ENCODE peak calls at places on chromosomes 12 and 14, in ten cellular contexts. G, C, F, P, R, D, Q, J, A and H are unnamed samples.

GRCh38 chr12:56358836-56359532 is 923 bp downstream of the STAT2 start:
- DNase-seq in G (peak), R (peak), D (peak), C (no peak), F (no peak), Q (peak), J (no peak), P (peak), A (peak), H (peak)

GRCh38 chr14:104174051-104174450 is 35.7 kb downstream of the KIF26A start:
- DNase-seq in R (no peak), C (no peak), F (no peak), P (no peak), Q (no peak), J (no peak), D (no peak), A (no peak), G (no peak), H (no peak)

GRCh38 chr12:47023311-47023710 is 56.1 kb upstream of the PCED1B start:
- DNase-seq in F (no peak), Q (no peak), R (no peak), C (no peak), G (no peak), A (no peak), J (no peak), P (no peak), D (no peak), H (no peak)

GRCh38 chr12:85527192-85527591 is 247.2 kb downstream of the ALX1 start:
- DNase-seq in F (peak), C (no peak), Q (no peak), G (no peak), P (no peak), D (no peak), A (no peak), R (no peak), J (no peak), H (no peak)

GRCh38 chr12:104662203-104662602 is 205.5 kb downstream of the CHST11 start:
- DNase-seq in Q (no peak), D (no peak), P (peak), R (no peak), C (no peak), G (no peak), A (no peak), F (no peak), J (no peak), H (no peak)

GRCh38 chr12:64633940-64634337 is 23.6 kb downstream of the RASSF3 start:
- DNase-seq in F (no peak), R (peak), J (no peak), A (no peak), Q (peak), P (peak), D (peak), G (peak), C (peak), H (peak)

GRCh38 chr12:15629108-15629507 is 160.1 kb downstream of the EPS8 start:
- DNase-seq in C (peak), F (peak), G (peak), J (no peak), D (peak), Q (peak), A (peak), P (peak), R (peak), H (peak)

GRCh38 chr12:1213205-1213604 is 222.2 kb downstream of the ERC1 start:
- DNase-seq in A (no peak), C (no peak), F (no peak), J (no peak), G (no peak), P (no peak), R (no peak), Q (no peak), D (no peak), H (no peak)

GRCh38 chr12:132451172-132451835 is 38.6 kb upstream of the FBRSL1 start:
- DNase-seq in J (peak), D (no peak), R (no peak), A (no peak), F (peak), C (no peak), G (no peak), Q (no peak), P (no peak), H (no peak)

DNA sequence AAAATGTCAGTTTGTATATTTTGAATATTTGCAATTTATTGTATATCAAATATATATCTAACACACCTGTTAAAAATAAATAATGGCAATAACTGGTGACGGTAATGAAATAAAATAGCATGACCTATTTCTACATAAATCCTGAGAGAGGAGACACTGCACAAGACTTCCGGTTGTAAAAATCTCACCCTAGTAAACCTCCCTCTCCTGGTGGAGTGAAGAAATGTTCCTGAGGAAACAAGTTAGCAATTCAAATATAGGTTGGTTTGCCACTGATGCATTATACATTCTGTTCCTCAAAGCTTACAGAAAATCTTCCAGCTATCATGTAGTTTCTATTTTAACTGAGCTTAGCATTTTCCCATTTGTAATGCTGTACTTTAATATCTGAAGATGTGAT is 166.2 kb upstream of the SYT10 start:
- DNase-seq in A (no peak), J (no peak), C (no peak), D (no peak), F (no peak), Q (peak), G (no peak), R (peak), P (peak), H (no peak)
- TF ChIP-seq CTCF in A (peak), J (peak), C (peak), D (no peak), F (no peak), Q (peak), G (peak), R (peak), P (peak), H (no peak)

DNA sequence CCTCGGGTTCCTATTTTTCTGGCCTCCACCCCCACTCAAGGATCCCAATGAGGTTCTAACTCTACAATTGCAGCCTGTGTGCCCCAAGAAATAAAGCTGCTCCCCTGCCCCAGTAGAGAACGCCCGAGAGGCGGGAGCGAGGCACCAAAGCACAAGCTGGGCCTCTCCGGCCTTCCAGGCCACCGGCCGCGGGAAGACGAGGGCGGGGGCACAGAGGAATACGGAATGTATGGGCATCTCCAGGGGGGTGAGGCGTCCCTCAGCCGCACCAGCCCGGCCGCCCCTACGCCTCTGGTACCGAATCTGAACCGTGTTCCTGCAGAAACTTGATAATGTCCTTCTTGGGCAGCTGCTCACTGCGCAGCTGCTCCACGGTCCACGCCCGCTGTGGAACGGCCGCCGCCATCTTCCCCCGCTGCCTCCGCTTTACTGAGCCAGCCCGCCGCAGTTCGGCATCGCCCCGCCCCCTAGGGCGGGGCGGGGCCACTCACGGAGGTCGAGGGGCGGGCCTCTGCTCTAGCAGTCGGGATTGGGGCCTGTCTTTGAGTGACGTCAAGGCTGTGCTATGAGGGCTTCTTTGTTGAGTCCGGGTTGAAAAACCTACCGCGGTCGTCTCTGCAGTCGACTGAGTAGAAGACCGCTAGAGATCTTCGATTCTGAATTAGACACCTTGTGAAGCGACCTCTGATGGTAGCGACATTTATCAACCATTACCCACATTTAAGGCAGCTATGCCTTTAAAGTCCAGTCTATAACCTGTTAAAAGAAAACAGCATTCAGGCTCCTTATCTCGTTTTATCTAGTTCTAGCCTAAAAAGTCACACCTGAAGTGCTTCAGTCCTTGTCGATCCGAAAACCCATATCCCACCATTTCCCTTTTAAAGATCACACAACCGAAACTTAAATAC is at the start of gene FKBP3:
- DNase-seq in F (peak), D (peak), R (peak), C (peak), J (peak), A (peak), P (peak), Q (peak), G (peak), H (peak)
- TF ChIP-seq CTCF in F (no peak), D (peak), R (no peak), C (no peak), J (peak), A (peak), P (peak), Q (no peak), G (peak), H (peak)

GRCh38 chr12:48865441-48866290 is at the start of gene RND1:
- DNase-seq in A (peak), C (peak), G (peak), Q (peak), R (peak), F (peak), J (peak), P (peak), D (peak), H (peak)
- TF ChIP-seq CTCF in A (peak), C (no peak), G (peak), Q (no peak), R (no peak), F (no peak), J (peak), P (no peak), D (peak), H (peak)

GRCh38 chr14:102540310-102541028 is 30.9 kb upstream of the ANKRD9 start:
- DNase-seq in A (peak), J (no peak), P (peak), C (no peak), D (no peak), R (peak), G (no peak), F (no peak), Q (peak), H (no peak)

GRCh38 chr14:102539544-102540309 is 30.2 kb upstream of the ANKRD9 start:
- DNase-seq in A (peak), Q (peak), J (peak), F (no peak), P (peak), C (peak), G (peak), R (peak), D (no peak), H (no peak)

GRCh38 chr14:102538598-102539543 is 29.3 kb upstream of the ANKRD9 start:
- DNase-seq in R (no peak), P (no peak), C (no peak), A (no peak), J (no peak), D (no peak), G (no peak), Q (no peak), F (no peak), H (no peak)

GRCh38 chr14:102544034-102544744 is 34.6 kb upstream of the ANKRD9 start:
- DNase-seq in A (no peak), D (no peak), P (no peak), Q (peak), C (no peak), J (no peak), G (no peak), F (no peak), R (no peak), H (no peak)

DNA sequence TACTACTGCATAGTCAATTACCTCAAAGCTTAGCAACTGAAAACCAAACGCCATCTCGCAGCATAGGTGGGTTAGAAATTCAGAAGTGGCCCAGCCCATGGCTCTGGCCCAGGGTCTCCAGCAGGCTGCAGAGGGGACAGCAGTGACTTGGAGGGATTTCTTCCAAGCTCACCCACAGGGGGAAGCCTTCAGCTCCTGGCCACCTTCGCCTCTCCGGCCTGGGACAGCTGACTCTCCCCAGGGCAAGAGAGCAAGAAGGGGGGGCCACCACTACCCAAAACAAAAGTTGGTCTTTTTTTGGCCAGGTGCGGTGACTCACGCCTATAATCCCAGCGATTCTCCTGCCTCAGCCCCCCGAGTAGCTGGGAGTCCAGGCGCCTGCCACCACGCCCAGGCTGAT is 32.2 kb upstream of the ANKRD9 start:
- DNase-seq in J (no peak), C (no peak), R (no peak), A (no peak), Q (peak), P (no peak), G (no peak), D (no peak), F (no peak), H (no peak)
- TF ChIP-seq CTCF in J (no peak), C (no peak), R (no peak), A (no peak), Q (no peak), P (no peak), G (no peak), D (no peak), F (no peak), H (no peak)